ENCODE peak calls at places on chromosomes 3 and 15, in nine cellular contexts. D, A, R, T, S, Q, F, Y and W are unnamed samples.

GRCh38 chr3:123586131-123586530 is 1.3 kb upstream of the HACD2 start:
- DNase-seq in D (peak), A (no peak), R (peak), T (peak), S (no peak), Q (peak), F (peak), Y (no peak), W (peak)

GRCh38 chr15:70291295-70291694 is 193.6 kb upstream of the TLE3 start:
- DNase-seq in D (no peak), A (no peak), R (no peak), T (no peak), S (no peak), Q (no peak), F (no peak), Y (no peak), W (no peak)

GRCh38 chr3:102174312-102174712 is 260.5 kb upstream of the ZPLD1 start:
- DNase-seq in D (no peak), A (no peak), R (peak), T (no peak), S (no peak), Q (no peak), F (no peak), Y (no peak), W (no peak)

GRCh38 chr15:92848852-92849598 is 51.1 kb upstream of the CHD2 start:
- DNase-seq in D (no peak), A (no peak), R (no peak), T (peak), S (no peak), Q (no peak), F (peak), Y (peak), W (no peak)

GRCh38 chr3:114022145-114022544 is 34.2 kb downstream of the CCDC191 start:
- DNase-seq in D (no peak), A (no peak), R (peak), T (peak), S (no peak), Q (no peak), F (no peak), Y (no peak), W (no peak)

GRCh38 chr3:177746259-177747021 is 549.2 kb upstream of the TBL1XR1 start:
- DNase-seq in D (no peak), A (no peak), R (no peak), T (no peak), S (no peak), Q (no peak), F (no peak), Y (no peak), W (no peak)

GRCh38 chr15:31261266-31262142 is 65.1 kb upstream of the KLF13 start:
- DNase-seq in D (no peak), A (no peak), R (no peak), T (no peak), S (no peak), Q (no peak), F (no peak), Y (no peak), W (no peak)

GRCh38 chr15:45855907-45856579 is 221.2 kb downstream of the SQOR start:
- DNase-seq in D (peak), A (no peak), R (peak), T (no peak), S (no peak), Q (no peak), F (no peak), Y (no peak), W (no peak)

GRCh38 chr3:87461036-87461435 is 184.7 kb upstream of the POU1F1 start:
- DNase-seq in D (no peak), A (no peak), R (no peak), T (no peak), S (no peak), Q (no peak), F (no peak), Y (no peak), W (no peak)

GRCh38 chr3:23726811-23727548 is 78.8 kb upstream of the UBE2E1 start:
- DNase-seq in D (no peak), A (no peak), R (no peak), T (no peak), S (no peak), Q (no peak), F (no peak), Y (no peak), W (no peak)

GRCh38 chr15:69604050-69604378 is 151.4 kb downstream of the RPLP1 start:
- DNase-seq in D (no peak), A (no peak), R (no peak), T (no peak), S (no peak), Q (no peak), F (no peak), Y (no peak), W (no peak)

GRCh38 chr3:37990527-37990926 is at the start of gene VILL:
- DNase-seq in D (no peak), A (no peak), R (no peak), T (no peak), S (no peak), Q (no peak), F (no peak), Y (no peak), W (no peak)

GRCh38 chr3:142953443-142953842 is 10.0 kb downstream of the PAQR9 start:
- DNase-seq in D (no peak), A (no peak), R (no peak), T (no peak), S (no peak), Q (no peak), F (no peak), Y (no peak), W (no peak)

GRCh38 chr3:127773752-127774395 is 48.4 kb downstream of the MGLL start:
- DNase-seq in D (no peak), A (no peak), R (no peak), T (no peak), S (no peak), Q (no peak), F (no peak), Y (no peak), W (no peak)

GRCh38 chr15:59138243-59138642 is 33.3 kb downstream of the CCNB2 start:
- DNase-seq in D (no peak), A (no peak), R (peak), T (peak), S (peak), Q (peak), F (peak), Y (peak), W (peak)

GRCh38 chr15:73678498-73678897 is 5.7 kb upstream of the CD276 start:
- DNase-seq in D (no peak), A (no peak), R (no peak), T (no peak), S (no peak), Q (no peak), F (no peak), Y (no peak), W (no peak)

GRCh38 chr15:99586121-99586520 is 20.3 kb downstream of the MEF2A start:
- DNase-seq in D (no peak), A (no peak), R (no peak), T (no peak), S (no peak), Q (no peak), F (no peak), Y (no peak), W (no peak)

GRCh38 chr3:32569540-32570425 is 875 bp downstream of the DYNC1LI1 start:
- DNase-seq in D (peak), A (no peak), R (peak), T (peak), S (no peak), Q (peak), F (peak), Y (no peak), W (peak)

GRCh38 chr3:66376568-66376967 is 124.3 kb downstream of the LRIG1 start:
- DNase-seq in D (peak), A (no peak), R (no peak), T (peak), S (no peak), Q (no peak), F (no peak), Y (no peak), W (no peak)

GRCh38 chr3:59046839-59047238 is 3.0 kb downstream of the CFAP20DC start:
- DNase-seq in D (no peak), A (no peak), R (no peak), T (no peak), S (no peak), Q (no peak), F (no peak), Y (no peak), W (no peak)

GRCh38 chr3:9207076-9207763 is 42.2 kb downstream of the SRGAP3 start:
- DNase-seq in D (no peak), A (no peak), R (no peak), T (no peak), S (no peak), Q (no peak), F (no peak), Y (no peak), W (no peak)

GRCh38 chr3:43406637-43407023 is 120.3 kb downstream of the SNRK start:
- DNase-seq in D (no peak), A (no peak), R (no peak), T (no peak), S (no peak), Q (no peak), F (no peak), Y (no peak), W (no peak)

GRCh38 chr15:58118272-58118671 is 19.9 kb upstream of the AQP9 start:
- DNase-seq in D (no peak), A (no peak), R (no peak), T (no peak), S (no peak), Q (no peak), F (no peak), Y (no peak), W (no peak)

GRCh38 chr3:127672429-127673190 is at the start of gene ABTB1:
- DNase-seq in D (peak), A (peak), R (peak), T (peak), S (peak), Q (peak), F (peak), Y (peak), W (peak)

GRCh38 chr15:93829115-93829849 is 402.1 kb upstream of the MCTP2 start:
- DNase-seq in D (peak), A (no peak), R (no peak), T (peak), S (no peak), Q (peak), F (no peak), Y (no peak), W (no peak)